ENCODE peak calls at places on chromosome 7, in five cellular contexts. G, E, A, S and Q are unnamed samples.
A peak's percentile ranks its signal among the peaks of the same experiment; 100 is the strongest.

GRCh38 chr7:131826960-131827359 is 270.5 kb upstream of the PODXL start:
- DNase-seq in A (no peak), G (peak; percentile 59), S (no peak), E (no peak), Q (no peak)

GRCh38 chr7:44236333-44236728 is 35.6 kb downstream of the YKT6 start:
- DNase-seq in G (peak; percentile 51), S (no peak), A (no peak), E (no peak), Q (no peak)

GRCh38 chr7:101916041-101916800 is 98.8 kb downstream of the CUX1 start:
- DNase-seq in G (no peak), S (no peak), A (no peak), E (peak; percentile 31), Q (no peak)

GRCh38 chr7:64867863-64868440 is 35.1 kb upstream of the ZNF273 start:
- DNase-seq in E (no peak), S (no peak), G (no peak), A (no peak), Q (no peak)

GRCh38 chr7:104814126-104814525 is 199.9 kb upstream of the KMT2E start:
- DNase-seq in E (no peak), S (no peak), G (no peak), A (no peak), Q (no peak)

GRCh38 chr7:141754939-141755338 is 9.0 kb upstream of the TAS2R3 start:
- DNase-seq in A (peak; percentile 30), G (peak; percentile 86), E (no peak), S (peak; percentile 36), Q (no peak)

GRCh38 chr7:16562456-16563220 is 36.0 kb downstream of the LRRC72 start:
- DNase-seq in G (no peak), E (no peak), A (no peak), S (no peak), Q (no peak)

GRCh38 chr7:100539436-100540006 is 518 bp downstream of the AGFG2 start:
- DNase-seq in E (no peak), A (no peak), S (no peak), G (peak; percentile 39), Q (no peak)

GRCh38 chr7:101986335-101986734 is 168.9 kb downstream of the CUX1 start:
- DNase-seq in S (no peak), G (no peak), E (no peak), A (no peak), Q (no peak)

GRCh38 chr7:105906690-105907089 is 30.3 kb upstream of the ATXN7L1 start:
- DNase-seq in A (peak; percentile 18), S (peak; percentile 12), E (no peak), G (no peak), Q (no peak)

GRCh38 chr7:100965723-100966541 is 3.4 kb upstream of the MUC12 start:
- DNase-seq in E (peak; percentile 91), S (peak; percentile 46), G (peak; percentile 100), A (peak; percentile 52), Q (peak; percentile 74)

DNA sequence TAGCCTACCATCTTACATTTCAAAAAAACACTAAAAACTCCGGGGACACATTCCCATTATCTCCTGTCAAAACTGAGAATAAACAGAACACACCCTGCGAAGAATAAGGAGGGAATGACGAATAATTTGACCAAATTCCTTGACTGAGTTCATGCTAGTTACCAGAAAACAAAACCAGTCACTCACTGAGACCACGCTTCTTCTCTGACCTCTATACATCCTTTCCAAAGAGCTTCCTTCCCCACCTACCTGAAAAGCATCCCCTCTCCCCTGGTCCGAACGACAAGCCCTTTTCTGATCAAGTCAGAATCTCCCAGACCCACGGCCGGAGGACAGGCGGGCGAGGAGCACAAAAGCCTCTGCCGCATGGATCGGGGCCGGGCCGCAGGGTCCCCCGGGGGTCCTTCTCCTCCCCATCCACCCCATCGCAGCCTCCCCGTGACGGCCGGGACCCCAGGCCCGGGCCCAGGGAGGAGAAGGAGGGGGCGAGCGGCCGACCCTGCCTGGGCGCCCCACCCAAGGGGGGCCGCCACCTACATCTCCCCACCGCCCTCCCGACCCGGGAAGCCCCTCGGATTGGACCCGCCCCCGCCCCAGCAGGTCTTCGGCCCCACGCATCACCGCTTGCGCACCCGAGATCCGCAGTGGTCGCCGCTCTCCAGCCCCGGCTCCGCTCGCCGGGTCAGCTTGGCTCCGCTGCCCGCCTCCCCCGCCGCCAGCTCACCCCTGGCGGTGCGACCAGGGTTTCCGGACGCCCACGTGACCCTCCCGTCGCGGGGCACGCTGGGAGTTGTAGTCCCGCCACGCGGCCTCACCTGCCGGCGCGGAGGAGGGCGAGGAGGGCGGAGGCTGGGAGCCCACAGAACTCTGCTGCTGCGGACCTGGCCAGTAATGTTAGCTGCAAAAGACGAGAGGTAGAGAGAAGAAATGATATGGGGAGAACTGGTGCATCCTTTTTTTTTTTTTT is at the start of gene SLC37A3:
- DNase-seq in S (peak; percentile 86), A (peak; percentile 83), E (peak; percentile 93), G (peak; percentile 96), Q (peak; percentile 70)
- TF ChIP-seq CTCF in S (no peak), A (no peak), E (no peak), G (no peak), Q (no peak)

DNA sequence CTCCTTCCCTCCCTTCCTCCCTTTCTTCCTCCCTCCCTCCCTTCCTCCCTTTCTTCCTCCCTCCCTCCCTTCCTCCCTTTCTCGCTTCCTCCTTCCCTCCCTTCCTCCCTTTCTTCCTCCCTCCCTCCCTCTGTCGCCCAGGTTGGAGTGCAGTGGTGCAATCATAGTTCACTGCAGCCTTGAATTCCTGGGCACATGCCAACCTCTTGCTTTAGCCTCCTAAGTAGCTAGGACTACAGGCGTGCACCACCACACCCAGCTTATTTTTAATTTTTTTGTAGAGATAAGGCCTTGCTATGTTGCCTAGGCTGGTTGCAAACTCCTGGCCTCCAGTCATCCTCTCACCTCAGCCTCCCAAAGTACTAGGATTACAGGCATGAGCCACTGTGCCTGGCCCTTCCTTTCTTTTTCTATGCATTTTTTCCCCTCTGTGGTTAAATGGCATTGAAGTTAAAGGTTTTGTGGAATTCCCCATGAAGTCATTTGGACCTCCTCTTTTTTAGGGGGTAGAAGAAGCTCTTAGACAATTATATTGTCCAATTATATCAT is 9.6 kb downstream of the KLHDC10 start:
- DNase-seq in G (no peak), A (no peak), E (no peak), S (no peak), Q (no peak)
- TF ChIP-seq CTCF in G (no peak), A (no peak), E (no peak), S (no peak), Q (no peak)

GRCh38 chr7:51369746-51370145 is 53.1 kb upstream of the COBL start:
- DNase-seq in S (no peak), G (peak; percentile 60), A (peak; percentile 10), E (no peak), Q (no peak)
- TF ChIP-seq CTCF in S (peak; percentile 38), G (peak; percentile 60), A (peak; percentile 31), E (peak; percentile 38), Q (no peak)

GRCh38 chr7:2717293-2717904 is 29.4 kb downstream of the AMZ1 start:
- DNase-seq in A (peak; percentile 68), S (peak; percentile 37), E (peak; percentile 81), G (no peak), Q (no peak)

GRCh38 chr7:2718703-2718965 is 30.6 kb downstream of the AMZ1 start:
- DNase-seq in S (no peak), G (no peak), A (no peak), E (no peak), Q (no peak)

GRCh38 chr7:2717905-2718702 is 30.1 kb downstream of the AMZ1 start:
- DNase-seq in S (no peak), G (no peak), A (no peak), E (no peak), Q (no peak)

GRCh38 chr7:2720024-2720423 is 32.0 kb downstream of the AMZ1 start:
- DNase-seq in A (no peak), E (no peak), S (no peak), G (no peak), Q (no peak)

DNA sequence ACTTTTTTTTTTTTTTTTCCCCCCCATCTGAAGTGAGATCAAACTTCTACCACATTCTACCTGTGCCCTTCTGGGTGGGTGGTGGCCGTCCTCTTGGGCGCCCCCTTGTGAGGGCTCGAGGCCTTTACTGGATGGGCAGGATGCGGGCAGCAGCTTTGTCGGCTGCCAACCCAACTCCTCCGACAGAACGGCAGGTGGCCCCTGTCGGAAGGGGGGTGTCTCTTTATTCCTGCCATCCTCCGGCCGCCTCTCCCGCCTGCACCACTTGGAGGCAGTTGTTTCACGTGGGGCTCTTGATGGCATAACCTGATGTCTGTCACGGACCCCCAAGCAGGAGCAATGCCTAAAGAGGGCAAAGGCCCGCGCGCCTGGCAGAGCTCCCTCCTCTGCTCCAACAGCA is 31.0 kb downstream of the AMZ1 start:
- DNase-seq in S (no peak), E (no peak), G (peak; percentile 78), A (no peak), Q (no peak)
- TF ChIP-seq CTCF in S (peak; percentile 41), E (peak; percentile 41), G (peak; percentile 71), A (peak; percentile 9), Q (peak; percentile 74)